ENCODE peak calls at places on chromosome 18, in ten cellular contexts. M is K562, I is A549, S is HCT116, E is HepG2, X is right lobe of liver, Y is GM12878, Z is upper lobe of left lung, L is gastrocnemius medialis, V is heart left ventricle. A is an unnamed sample.
A peak's percentile ranks its signal among the peaks of the same experiment; 100 is the strongest.

GRCh38 chr18:42508683-42509347 is 553.8 kb downstream of the PIK3C3 start:
- ATAC-seq in M (no peak), I (no peak), S (no peak), E (no peak), X (peak; percentile 58), Y (no peak), Z (no peak), L (no peak), V (no peak), A (no peak)

GRCh38 chr18:31190919-31191318 is 28.3 kb upstream of the DSC1 start:
- ATAC-seq in M (no peak), I (no peak), S (no peak), E (no peak), X (no peak), Y (no peak), Z (no peak), L (no peak), V (no peak), A (no peak)

GRCh38 chr18:59005266-59005665 is 134.4 kb upstream of the SEC11C start:
- ATAC-seq in M (no peak), I (peak; percentile 77), S (no peak), E (no peak), X (peak; percentile 54), Y (no peak), Z (no peak), L (peak; percentile 62), V (peak; percentile 85), A (no peak)

GRCh38 chr18:44758821-44759624 is 78.3 kb downstream of the SETBP1 start:
- ATAC-seq in M (no peak), I (no peak), S (no peak), E (no peak), X (peak; percentile 70), Y (peak; percentile 93), Z (peak; percentile 68), L (no peak), V (no peak), A (no peak)

GRCh38 chr18:35345460-35345921 is 1.3 kb upstream of the ZNF24 start:
- ATAC-seq in M (no peak), I (no peak), S (no peak), E (peak; percentile 45), X (peak; percentile 60), Y (peak; percentile 14), Z (no peak), L (no peak), V (no peak), A (no peak)

GRCh38 chr18:64032312-64032711 is 62.4 kb downstream of the SERPINB8 start:
- ATAC-seq in M (no peak), I (no peak), S (no peak), E (no peak), X (no peak), Y (no peak), Z (no peak), L (no peak), V (no peak), A (no peak)

GRCh38 chr18:48735070-48735676 is 196.3 kb downstream of the CTIF start:
- ATAC-seq in M (peak; percentile 27), I (no peak), S (peak; percentile 68), E (no peak), X (peak; percentile 20), Y (no peak), Z (no peak), L (peak; percentile 54), V (no peak), A (no peak)

GRCh38 chr18:73232933-73233332 is 365.1 kb upstream of the NETO1 start:
- ATAC-seq in M (no peak), I (no peak), S (no peak), E (no peak), X (no peak), Y (peak; percentile 85), Z (no peak), L (no peak), V (no peak), A (no peak)

GRCh38 chr18:61910101-61910500 is 17.3 kb upstream of the RNF152 start:
- ATAC-seq in M (no peak), I (no peak), S (no peak), E (no peak), X (no peak), Y (no peak), Z (no peak), L (no peak), V (no peak), A (no peak)
- H3K4me1 ChIP-seq in M (no peaks in the 10 kb centered on the region), I (no peaks in the 10 kb centered on the region), S (no peaks in the 10 kb centered on the region), E (no peaks in the 10 kb centered on the region), X (no peaks in the 10 kb centered on the region), Y (no peaks in the 10 kb centered on the region), Z (no peaks in the 10 kb centered on the region), L (no peaks in the 10 kb centered on the region), V (no peaks in the 10 kb centered on the region), A (no peaks in the 10 kb centered on the region)

GRCh38 chr18:23587220-23587642 is 925 bp upstream of the NPC1 start:
- ATAC-seq in M (no peak), I (no peak), S (no peak), E (no peak), X (no peak), Y (no peak), Z (no peak), L (no peak), V (no peak), A (no peak)

GRCh38 chr18:23585007-23585871 is 1.1 kb downstream of the NPC1 start:
- ATAC-seq in M (peak; percentile 23), I (peak; percentile 2), S (no peak), E (no peak), X (peak; percentile 2), Y (peak; percentile 42), Z (no peak), L (peak; percentile 63), V (no peak), A (no peak)

GRCh38 chr18:23585897-23586248 is 433 bp downstream of the NPC1 start:
- ATAC-seq in M (no peak), I (peak; percentile 45), S (no peak), E (no peak), X (no peak), Y (no peak), Z (no peak), L (no peak), V (no peak), A (no peak)

GRCh38 chr18:23584019-23584970 is 2.0 kb downstream of the NPC1 start:
- ATAC-seq in M (no peak), I (no peak), S (no peak), E (no peak), X (no peak), Y (no peak), Z (no peak), L (no peak), V (no peak), A (no peak)

DNA sequence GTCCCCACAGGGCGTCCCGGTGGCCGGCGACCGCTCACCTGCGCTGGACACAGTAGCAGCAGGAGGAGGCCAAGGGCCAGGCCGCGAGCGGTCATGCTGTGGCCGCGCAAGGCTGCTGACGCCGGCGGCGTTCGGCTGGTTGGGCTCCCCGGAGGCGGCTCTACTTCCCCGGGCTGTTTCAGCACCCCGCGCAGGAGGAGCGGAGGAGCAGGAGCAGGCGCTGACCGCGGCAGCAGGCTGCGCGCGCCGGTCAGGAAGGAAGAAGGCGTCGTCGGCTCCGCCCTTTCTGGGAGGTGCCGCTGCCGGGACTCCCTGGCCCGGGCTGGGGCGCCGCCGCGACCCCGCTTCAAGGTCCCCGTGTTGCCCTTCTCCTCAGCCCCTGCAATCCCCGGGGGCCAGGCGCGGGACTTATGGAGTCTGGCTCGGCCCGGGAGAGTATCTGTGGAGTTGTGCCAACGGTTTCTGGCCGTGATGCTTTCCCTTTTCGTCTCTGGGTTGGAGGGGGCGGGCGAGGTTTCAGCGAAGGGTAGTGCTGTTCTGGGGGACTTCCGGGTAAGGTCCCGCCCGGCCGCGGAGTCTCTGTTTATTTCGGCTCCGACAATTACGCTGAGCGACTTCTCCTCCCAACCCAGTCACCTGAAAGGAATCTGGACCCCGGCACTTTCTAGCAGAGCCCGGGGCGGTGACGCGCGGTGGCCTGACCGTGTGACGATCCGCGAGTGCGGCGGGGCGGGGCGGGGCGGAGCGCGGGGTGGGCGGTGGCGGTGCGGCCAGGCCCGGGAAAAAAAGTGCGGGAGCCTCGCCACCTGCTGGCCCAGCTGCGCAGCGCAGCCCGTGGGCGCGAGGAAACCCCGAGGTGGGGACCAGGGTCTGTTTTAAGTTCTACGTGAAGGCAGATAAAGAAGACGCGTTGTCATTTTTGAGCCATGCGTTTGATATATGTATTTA is at the start of gene NPC1:
- ATAC-seq in M (peak; percentile 97), I (peak; percentile 95), S (peak; percentile 93), E (peak; percentile 92), X (peak; percentile 94), Y (peak; percentile 95), Z (peak; percentile 98), L (peak; percentile 93), V (peak; percentile 98), A (peak; percentile 97)
- TF ChIP-seq POLR2A in M (peak; percentile 97), I (peak; percentile 57), S (peak; percentile 52), E (peak; percentile 72), X (peak; percentile 97), Y (peak; percentile 93), Z (peak; percentile 98), L (peak; percentile 94), V (peak; percentile 4), A (peak; percentile 89)

GRCh38 chr18:2916184-2916583 is 69.4 kb downstream of the EMILIN2 start:
- ATAC-seq in M (no peak), I (no peak), S (no peak), E (no peak), X (no peak), Y (no peak), Z (no peak), L (no peak), V (no peak), A (no peak)
- H3K4me1 ChIP-seq in M (peaks cover 3% of the 10 kb centered on the region), I (no peaks in the 10 kb centered on the region), S (no peaks in the 10 kb centered on the region), E (peaks cover 20% of the 10 kb centered on the region), X (no peaks in the 10 kb centered on the region), Y (peaks cover 8% of the 10 kb centered on the region), Z (peaks cover 4% of the 10 kb centered on the region), L (no peaks in the 10 kb centered on the region), V (no peaks in the 10 kb centered on the region), A (peaks cover 27% of the 10 kb centered on the region)

DNA sequence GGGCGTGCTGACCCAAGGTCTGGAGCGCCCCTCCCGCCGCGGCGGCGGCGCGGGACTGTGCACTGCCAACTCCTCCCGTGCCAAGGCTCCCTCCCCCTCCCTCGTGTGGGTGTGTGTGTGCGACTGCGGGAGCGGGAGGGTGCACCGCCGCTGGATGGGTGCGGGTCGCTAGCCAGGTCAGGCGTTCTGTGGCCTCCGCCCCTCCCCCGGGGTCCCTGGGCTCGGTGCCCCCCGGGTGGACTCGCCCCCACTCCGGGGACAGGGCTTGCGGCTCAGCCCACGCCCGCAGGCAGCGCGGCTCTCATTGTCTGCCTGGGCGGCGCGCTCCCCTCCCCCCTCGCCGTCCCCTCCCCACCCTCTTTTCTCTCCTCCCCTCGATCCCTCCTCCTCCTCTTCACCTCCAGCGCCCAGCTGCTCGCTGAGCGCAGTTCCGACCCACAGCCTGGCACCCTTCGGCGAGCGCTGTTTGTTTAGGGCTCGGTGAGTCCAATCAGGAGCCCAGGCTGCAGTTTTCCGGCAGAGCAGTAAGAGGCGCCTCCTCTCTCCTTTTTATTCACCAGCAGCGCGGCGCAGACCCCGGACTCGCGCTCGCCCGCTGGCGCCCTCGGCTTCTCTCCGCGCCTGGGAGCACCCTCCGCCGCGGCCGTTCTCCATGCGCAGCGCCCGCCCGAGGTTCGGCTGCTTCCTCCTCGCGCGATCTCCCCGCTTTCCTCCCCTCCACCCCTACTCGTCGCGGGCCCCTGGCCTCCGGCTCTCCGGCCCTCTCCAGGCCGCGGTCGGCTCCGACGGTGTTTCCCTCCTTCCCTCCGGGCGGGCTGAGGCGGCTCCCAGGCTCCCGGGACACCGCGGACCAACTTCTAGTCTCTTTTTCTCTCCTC is at the start of gene GATA6:
- ATAC-seq in M (peak; percentile 93), I (peak; percentile 90), S (peak; percentile 84), E (peak; percentile 85), X (peak; percentile 71), Y (peak; percentile 51), Z (peak; percentile 77), L (peak; percentile 48), V (peak; percentile 85), A (peak; percentile 75)
- TF ChIP-seq POLR2A in M (no peak), I (peak; percentile 61), S (peak; percentile 38), E (peak; percentile 53), X (peak; percentile 97), Y (no peak), Z (peak; percentile 93), L (peak; percentile 16), V (peak; percentile 50), A (peak; percentile 86)

GRCh38 chr18:848062-848795 is 36.2 kb upstream of the YES1 start:
- ATAC-seq in M (peak; percentile 63), I (peak; percentile 61), S (no peak), E (peak; percentile 100), X (peak; percentile 98), Y (no peak), Z (no peak), L (no peak), V (no peak), A (no peak)
- H3K4me1 ChIP-seq in M (no peaks in the 10 kb centered on the region), I (peaks cover 17% of the 10 kb centered on the region), S (peaks cover 21% of the 10 kb centered on the region), E (peaks cover 49% of the 10 kb centered on the region), X (peaks cover 10% of the 10 kb centered on the region), Y (no peaks in the 10 kb centered on the region), Z (peaks cover 7% of the 10 kb centered on the region), L (no peaks in the 10 kb centered on the region), V (no peaks in the 10 kb centered on the region), A (no peaks in the 10 kb centered on the region)